ENCODE peak calls at places on chromosomes 5 and 9, in nine cellular contexts. One of them, this sample, is unnamed.
A peak's percentile ranks its signal among the peaks of the same experiment; 100 is the strongest.

GRCh38 chr9:93820667-93821306 is 134.4 kb downstream of the BARX1 start:
- DNase-seq in activated effector memory CD4-positive, alpha-beta T cell treated with Interleukin-2 at 50 U/mL for 16 hours: no peak
- DNase-seq in HFFc6: no peak
- DNase-seq in C1 segment of cervical spinal cord: no peak
- DNase-seq in stimulated activated CD8-positive, alpha-beta memory T cell treated with anti-CD3 and anti-CD28 coated beads, Interleukin-4, amount 100 ng/mL, for 24 hours: no peak
- DNase-seq in kidney tubule cell: no peak
- DNase-seq in ascending aorta: no peak
- DNase-seq in breast epithelium: no peak
- DNase-seq in type B pancreatic cell: no peak
- DNase-seq in this sample: no peak

GRCh38 chr9:115262477-115262876 is 144.5 kb upstream of the TNC start:
- DNase-seq in activated effector memory CD4-positive, alpha-beta T cell treated with Interleukin-2 at 50 U/mL for 16 hours: no peak
- DNase-seq in HFFc6: peak; percentile 93
- DNase-seq in C1 segment of cervical spinal cord: no peak
- DNase-seq in stimulated activated CD8-positive, alpha-beta memory T cell treated with anti-CD3 and anti-CD28 coated beads, Interleukin-4, amount 100 ng/mL, for 24 hours: no peak
- DNase-seq in kidney tubule cell: peak; percentile 99
- DNase-seq in ascending aorta: no peak
- DNase-seq in breast epithelium: peak; percentile 80
- DNase-seq in type B pancreatic cell: no peak
- DNase-seq in this sample: no peak

GRCh38 chr5:33806736-33807442 is 84.9 kb downstream of the ADAMTS12 start:
- DNase-seq in activated effector memory CD4-positive, alpha-beta T cell treated with Interleukin-2 at 50 U/mL for 16 hours: no peak
- DNase-seq in HFFc6: peak; percentile 58
- DNase-seq in C1 segment of cervical spinal cord: no peak
- DNase-seq in stimulated activated CD8-positive, alpha-beta memory T cell treated with anti-CD3 and anti-CD28 coated beads, Interleukin-4, amount 100 ng/mL, for 24 hours: no peak
- DNase-seq in kidney tubule cell: peak; percentile 72
- DNase-seq in ascending aorta: no peak
- DNase-seq in breast epithelium: no peak
- DNase-seq in type B pancreatic cell: no peak
- DNase-seq in this sample: no peak

GRCh38 chr5:38752622-38753021 is 93.2 kb upstream of the OSMR start:
- DNase-seq in activated effector memory CD4-positive, alpha-beta T cell treated with Interleukin-2 at 50 U/mL for 16 hours: no peak
- DNase-seq in HFFc6: no peak
- DNase-seq in C1 segment of cervical spinal cord: no peak
- DNase-seq in stimulated activated CD8-positive, alpha-beta memory T cell treated with anti-CD3 and anti-CD28 coated beads, Interleukin-4, amount 100 ng/mL, for 24 hours: no peak
- DNase-seq in kidney tubule cell: no peak
- DNase-seq in ascending aorta: no peak
- DNase-seq in breast epithelium: no peak
- DNase-seq in type B pancreatic cell: no peak
- DNase-seq in this sample: no peak

GRCh38 chr9:106025449-106025848 is 331.1 kb downstream of the TMEM38B start:
- DNase-seq in activated effector memory CD4-positive, alpha-beta T cell treated with Interleukin-2 at 50 U/mL for 16 hours: no peak
- DNase-seq in HFFc6: no peak
- DNase-seq in C1 segment of cervical spinal cord: no peak
- DNase-seq in stimulated activated CD8-positive, alpha-beta memory T cell treated with anti-CD3 and anti-CD28 coated beads, Interleukin-4, amount 100 ng/mL, for 24 hours: no peak
- DNase-seq in kidney tubule cell: no peak
- DNase-seq in ascending aorta: no peak
- DNase-seq in breast epithelium: no peak
- DNase-seq in type B pancreatic cell: no peak
- DNase-seq in this sample: no peak

GRCh38 chr5:112491257-112491656 is 72.2 kb upstream of the EPB41L4A start:
- DNase-seq in activated effector memory CD4-positive, alpha-beta T cell treated with Interleukin-2 at 50 U/mL for 16 hours: no peak
- DNase-seq in HFFc6: no peak
- DNase-seq in C1 segment of cervical spinal cord: no peak
- DNase-seq in stimulated activated CD8-positive, alpha-beta memory T cell treated with anti-CD3 and anti-CD28 coated beads, Interleukin-4, amount 100 ng/mL, for 24 hours: no peak
- DNase-seq in kidney tubule cell: peak; percentile 21
- DNase-seq in ascending aorta: no peak
- DNase-seq in breast epithelium: no peak
- DNase-seq in type B pancreatic cell: no peak
- DNase-seq in this sample: no peak

GRCh38 chr9:18798106-18798505 is 234.9 kb downstream of the SAXO1 start:
- DNase-seq in activated effector memory CD4-positive, alpha-beta T cell treated with Interleukin-2 at 50 U/mL for 16 hours: no peak
- DNase-seq in HFFc6: peak; percentile 21
- DNase-seq in C1 segment of cervical spinal cord: no peak
- DNase-seq in stimulated activated CD8-positive, alpha-beta memory T cell treated with anti-CD3 and anti-CD28 coated beads, Interleukin-4, amount 100 ng/mL, for 24 hours: no peak
- DNase-seq in kidney tubule cell: no peak
- DNase-seq in ascending aorta: no peak
- DNase-seq in breast epithelium: no peak
- DNase-seq in type B pancreatic cell: no peak
- DNase-seq in this sample: no peak

GRCh38 chr5:54398191-54398590 is 57.3 kb upstream of the HSPB3 start:
- DNase-seq in activated effector memory CD4-positive, alpha-beta T cell treated with Interleukin-2 at 50 U/mL for 16 hours: no peak
- DNase-seq in HFFc6: no peak
- DNase-seq in C1 segment of cervical spinal cord: no peak
- DNase-seq in stimulated activated CD8-positive, alpha-beta memory T cell treated with anti-CD3 and anti-CD28 coated beads, Interleukin-4, amount 100 ng/mL, for 24 hours: no peak
- DNase-seq in kidney tubule cell: no peak
- DNase-seq in ascending aorta: no peak
- DNase-seq in breast epithelium: no peak
- DNase-seq in type B pancreatic cell: no peak
- DNase-seq in this sample: no peak

GRCh38 chr9:83132768-83133167 is 69.8 kb upstream of the RASEF start:
- DNase-seq in activated effector memory CD4-positive, alpha-beta T cell treated with Interleukin-2 at 50 U/mL for 16 hours: no peak
- DNase-seq in HFFc6: no peak
- DNase-seq in C1 segment of cervical spinal cord: no peak
- DNase-seq in stimulated activated CD8-positive, alpha-beta memory T cell treated with anti-CD3 and anti-CD28 coated beads, Interleukin-4, amount 100 ng/mL, for 24 hours: no peak
- DNase-seq in kidney tubule cell: peak; percentile 11
- DNase-seq in ascending aorta: no peak
- DNase-seq in breast epithelium: no peak
- DNase-seq in type B pancreatic cell: no peak
- DNase-seq in this sample: no peak

GRCh38 chr9:13575558-13575957 is 296.1 kb upstream of the MPDZ start:
- DNase-seq in activated effector memory CD4-positive, alpha-beta T cell treated with Interleukin-2 at 50 U/mL for 16 hours: no peak
- DNase-seq in HFFc6: no peak
- DNase-seq in C1 segment of cervical spinal cord: no peak
- DNase-seq in stimulated activated CD8-positive, alpha-beta memory T cell treated with anti-CD3 and anti-CD28 coated beads, Interleukin-4, amount 100 ng/mL, for 24 hours: no peak
- DNase-seq in kidney tubule cell: no peak
- DNase-seq in ascending aorta: no peak
- DNase-seq in breast epithelium: no peak
- DNase-seq in type B pancreatic cell: no peak
- DNase-seq in this sample: no peak

GRCh38 chr5:76402880-76403712 is at the start of gene IQGAP2:
- DNase-seq in activated effector memory CD4-positive, alpha-beta T cell treated with Interleukin-2 at 50 U/mL for 16 hours: peak; percentile 77
- DNase-seq in HFFc6: no peak
- DNase-seq in C1 segment of cervical spinal cord: peak; percentile 9
- DNase-seq in stimulated activated CD8-positive, alpha-beta memory T cell treated with anti-CD3 and anti-CD28 coated beads, Interleukin-4, amount 100 ng/mL, for 24 hours: peak; percentile 73
- DNase-seq in kidney tubule cell: peak; percentile 64
- DNase-seq in ascending aorta: peak; percentile 78
- DNase-seq in breast epithelium: peak; percentile 56
- DNase-seq in type B pancreatic cell: peak; percentile 83
- DNase-seq in this sample: peak; percentile 76

GRCh38 chr5:142749321-142749720 is 20.9 kb upstream of the ARHGAP26 start:
- DNase-seq in activated effector memory CD4-positive, alpha-beta T cell treated with Interleukin-2 at 50 U/mL for 16 hours: no peak
- DNase-seq in HFFc6: peak; percentile 46
- DNase-seq in C1 segment of cervical spinal cord: no peak
- DNase-seq in stimulated activated CD8-positive, alpha-beta memory T cell treated with anti-CD3 and anti-CD28 coated beads, Interleukin-4, amount 100 ng/mL, for 24 hours: no peak
- DNase-seq in kidney tubule cell: peak; percentile 76
- DNase-seq in ascending aorta: no peak
- DNase-seq in breast epithelium: no peak
- DNase-seq in type B pancreatic cell: no peak
- DNase-seq in this sample: no peak

GRCh38 chr5:7886849-7887460 is 18.0 kb downstream of the MTRR start:
- DNase-seq in activated effector memory CD4-positive, alpha-beta T cell treated with Interleukin-2 at 50 U/mL for 16 hours: no peak
- DNase-seq in HFFc6: peak; percentile 50
- DNase-seq in C1 segment of cervical spinal cord: no peak
- DNase-seq in stimulated activated CD8-positive, alpha-beta memory T cell treated with anti-CD3 and anti-CD28 coated beads, Interleukin-4, amount 100 ng/mL, for 24 hours: no peak
- DNase-seq in kidney tubule cell: peak; percentile 59
- DNase-seq in ascending aorta: no peak
- DNase-seq in breast epithelium: no peak
- DNase-seq in type B pancreatic cell: no peak
- DNase-seq in this sample: no peak

GRCh38 chr9:94112716-94113465 is 28.6 kb downstream of the PTPDC1 start:
- DNase-seq in activated effector memory CD4-positive, alpha-beta T cell treated with Interleukin-2 at 50 U/mL for 16 hours: no peak
- DNase-seq in HFFc6: no peak
- DNase-seq in C1 segment of cervical spinal cord: no peak
- DNase-seq in stimulated activated CD8-positive, alpha-beta memory T cell treated with anti-CD3 and anti-CD28 coated beads, Interleukin-4, amount 100 ng/mL, for 24 hours: no peak
- DNase-seq in kidney tubule cell: no peak
- DNase-seq in ascending aorta: no peak
- DNase-seq in breast epithelium: no peak
- DNase-seq in type B pancreatic cell: no peak
- DNase-seq in this sample: no peak

GRCh38 chr5:3251784-3252183 is 343.8 kb upstream of the IRX1 start:
- DNase-seq in activated effector memory CD4-positive, alpha-beta T cell treated with Interleukin-2 at 50 U/mL for 16 hours: no peak
- DNase-seq in HFFc6: no peak
- DNase-seq in C1 segment of cervical spinal cord: no peak
- DNase-seq in stimulated activated CD8-positive, alpha-beta memory T cell treated with anti-CD3 and anti-CD28 coated beads, Interleukin-4, amount 100 ng/mL, for 24 hours: no peak
- DNase-seq in kidney tubule cell: no peak
- DNase-seq in ascending aorta: no peak
- DNase-seq in breast epithelium: no peak
- DNase-seq in type B pancreatic cell: no peak
- DNase-seq in this sample: no peak

GRCh38 chr5:177311361-177311722 is 356 bp downstream of the MXD3 start:
- DNase-seq in activated effector memory CD4-positive, alpha-beta T cell treated with Interleukin-2 at 50 U/mL for 16 hours: no peak
- DNase-seq in HFFc6: no peak
- DNase-seq in C1 segment of cervical spinal cord: no peak
- DNase-seq in stimulated activated CD8-positive, alpha-beta memory T cell treated with anti-CD3 and anti-CD28 coated beads, Interleukin-4, amount 100 ng/mL, for 24 hours: no peak
- DNase-seq in kidney tubule cell: no peak
- DNase-seq in ascending aorta: no peak
- DNase-seq in breast epithelium: no peak
- DNase-seq in type B pancreatic cell: no peak
- DNase-seq in this sample: no peak

GRCh38 chr9:84349706-84350105 is 9.1 kb upstream of the SLC28A3 start:
- DNase-seq in activated effector memory CD4-positive, alpha-beta T cell treated with Interleukin-2 at 50 U/mL for 16 hours: no peak
- DNase-seq in HFFc6: no peak
- DNase-seq in C1 segment of cervical spinal cord: no peak
- DNase-seq in stimulated activated CD8-positive, alpha-beta memory T cell treated with anti-CD3 and anti-CD28 coated beads, Interleukin-4, amount 100 ng/mL, for 24 hours: no peak
- DNase-seq in kidney tubule cell: no peak
- DNase-seq in ascending aorta: no peak
- DNase-seq in breast epithelium: no peak
- DNase-seq in type B pancreatic cell: no peak
- DNase-seq in this sample: no peak

GRCh38 chr5:36392818-36393217 is 91.1 kb upstream of the RANBP3L start:
- DNase-seq in activated effector memory CD4-positive, alpha-beta T cell treated with Interleukin-2 at 50 U/mL for 16 hours: no peak
- DNase-seq in HFFc6: peak; percentile 81
- DNase-seq in C1 segment of cervical spinal cord: no peak
- DNase-seq in stimulated activated CD8-positive, alpha-beta memory T cell treated with anti-CD3 and anti-CD28 coated beads, Interleukin-4, amount 100 ng/mL, for 24 hours: no peak
- DNase-seq in kidney tubule cell: no peak
- DNase-seq in ascending aorta: no peak
- DNase-seq in breast epithelium: no peak
- DNase-seq in type B pancreatic cell: no peak
- DNase-seq in this sample: no peak

GRCh38 chr9:36213387-36213786 is 22.7 kb downstream of the CLTA start:
- DNase-seq in activated effector memory CD4-positive, alpha-beta T cell treated with Interleukin-2 at 50 U/mL for 16 hours: no peak
- DNase-seq in HFFc6: no peak
- DNase-seq in C1 segment of cervical spinal cord: no peak
- DNase-seq in stimulated activated CD8-positive, alpha-beta memory T cell treated with anti-CD3 and anti-CD28 coated beads, Interleukin-4, amount 100 ng/mL, for 24 hours: no peak
- DNase-seq in kidney tubule cell: no peak
- DNase-seq in ascending aorta: no peak
- DNase-seq in breast epithelium: no peak
- DNase-seq in type B pancreatic cell: no peak
- DNase-seq in this sample: no peak

GRCh38 chr9:136092741-136093140 is 2.3 kb downstream of the NACC2 start:
- DNase-seq in activated effector memory CD4-positive, alpha-beta T cell treated with Interleukin-2 at 50 U/mL for 16 hours: no peak
- DNase-seq in HFFc6: no peak
- DNase-seq in C1 segment of cervical spinal cord: no peak
- DNase-seq in stimulated activated CD8-positive, alpha-beta memory T cell treated with anti-CD3 and anti-CD28 coated beads, Interleukin-4, amount 100 ng/mL, for 24 hours: no peak
- DNase-seq in kidney tubule cell: no peak
- DNase-seq in ascending aorta: no peak
- DNase-seq in breast epithelium: no peak
- DNase-seq in type B pancreatic cell: no peak
- DNase-seq in this sample: no peak

GRCh38 chr5:144368556-144368955 is 197.9 kb downstream of the KCTD16 start:
- DNase-seq in activated effector memory CD4-positive, alpha-beta T cell treated with Interleukin-2 at 50 U/mL for 16 hours: no peak
- DNase-seq in HFFc6: peak; percentile 48
- DNase-seq in C1 segment of cervical spinal cord: no peak
- DNase-seq in stimulated activated CD8-positive, alpha-beta memory T cell treated with anti-CD3 and anti-CD28 coated beads, Interleukin-4, amount 100 ng/mL, for 24 hours: no peak
- DNase-seq in kidney tubule cell: peak; percentile 71
- DNase-seq in ascending aorta: no peak
- DNase-seq in breast epithelium: no peak
- DNase-seq in type B pancreatic cell: no peak
- DNase-seq in this sample: no peak

GRCh38 chr5:135881244-135881643 is 14.4 kb downstream of the IL9 start:
- DNase-seq in activated effector memory CD4-positive, alpha-beta T cell treated with Interleukin-2 at 50 U/mL for 16 hours: no peak
- DNase-seq in HFFc6: no peak
- DNase-seq in C1 segment of cervical spinal cord: no peak
- DNase-seq in stimulated activated CD8-positive, alpha-beta memory T cell treated with anti-CD3 and anti-CD28 coated beads, Interleukin-4, amount 100 ng/mL, for 24 hours: no peak
- DNase-seq in kidney tubule cell: no peak
- DNase-seq in ascending aorta: peak; percentile 16
- DNase-seq in breast epithelium: no peak
- DNase-seq in type B pancreatic cell: no peak
- DNase-seq in this sample: no peak

GRCh38 chr9:83475741-83476140 is 62.5 kb downstream of the FRMD3 start:
- DNase-seq in activated effector memory CD4-positive, alpha-beta T cell treated with Interleukin-2 at 50 U/mL for 16 hours: no peak
- DNase-seq in HFFc6: no peak
- DNase-seq in C1 segment of cervical spinal cord: no peak
- DNase-seq in stimulated activated CD8-positive, alpha-beta memory T cell treated with anti-CD3 and anti-CD28 coated beads, Interleukin-4, amount 100 ng/mL, for 24 hours: no peak
- DNase-seq in kidney tubule cell: no peak
- DNase-seq in ascending aorta: no peak
- DNase-seq in breast epithelium: no peak
- DNase-seq in type B pancreatic cell: no peak
- DNase-seq in this sample: no peak

GRCh38 chr5:25568294-25568693 is 923.5 kb upstream of the CDH10 start:
- DNase-seq in activated effector memory CD4-positive, alpha-beta T cell treated with Interleukin-2 at 50 U/mL for 16 hours: no peak
- DNase-seq in HFFc6: no peak
- DNase-seq in C1 segment of cervical spinal cord: no peak
- DNase-seq in stimulated activated CD8-positive, alpha-beta memory T cell treated with anti-CD3 and anti-CD28 coated beads, Interleukin-4, amount 100 ng/mL, for 24 hours: no peak
- DNase-seq in kidney tubule cell: no peak
- DNase-seq in ascending aorta: no peak
- DNase-seq in breast epithelium: no peak
- DNase-seq in type B pancreatic cell: no peak
- DNase-seq in this sample: no peak

This sample was measured in activated T-helper 9 cell treated with anti-CD3 and anti-CD28 coated beads, Interleukin-2, amount 50 U/mL, for 16 hours.